ENCODE peak calls at places on chromosomes 5 and 9, in seven cellular contexts. F is ureter, H is uterus, I is EL, B is keratinocyte, U is erythroblast, K is PC-3. Y is an unnamed sample.

GRCh38 chr5:37495668-37496067 is 116.5 kb downstream of the WDR70 start:
- DNase-seq in F (no peak), H (no peak), I (peak; percentile 78), B (peak; percentile 35), U (no peak), K (peak; percentile 64), Y (peak; percentile 96)

GRCh38 chr5:110063640-110064592 is 374.2 kb downstream of the MAN2A1 start:
- DNase-seq in F (no peak), H (no peak), I (peak; percentile 28), B (no peak), U (no peak), K (peak; percentile 40), Y (no peak)

GRCh38 chr5:36238896-36239295 is 2.8 kb downstream of the NADK2 start:
- DNase-seq in F (no peak), H (no peak), I (no peak), B (no peak), U (peak; percentile 21), K (no peak), Y (peak; percentile 52)

GRCh38 chr5:173645437-173645807 is 29.0 kb upstream of the BOD1 start:
- DNase-seq in F (no peak), H (no peak), I (peak; percentile 86), B (no peak), U (no peak), K (no peak), Y (peak; percentile 42)

GRCh38 chr5:169119287-169120048 is 181.5 kb downstream of the SLIT3 start:
- DNase-seq in F (no peak), H (no peak), I (no peak), B (no peak), U (no peak), K (no peak), Y (no peak)

GRCh38 chr9:124291801-124292396 is 34.1 kb downstream of the NEK6 start:
- DNase-seq in F (no peak), H (no peak), I (no peak), B (no peak), U (no peak), K (no peak), Y (peak; percentile 50)

GRCh38 chr9:95826183-95826838 is 49.2 kb upstream of the ERCC6L2 start:
- DNase-seq in F (no peak), H (no peak), I (no peak), B (no peak), U (no peak), K (no peak), Y (no peak)

GRCh38 chr9:8694983-8695588 is 895.5 kb upstream of the DMAC1 start:
- DNase-seq in F (no peak), H (no peak), I (no peak), B (no peak), U (no peak), K (no peak), Y (no peak)

GRCh38 chr5:91742504-91742903 is 359.4 kb upstream of the ARRDC3 start:
- DNase-seq in F (no peak), H (no peak), I (no peak), B (no peak), U (no peak), K (no peak), Y (no peak)

GRCh38 chr5:176167800-176168199 is 70.4 kb upstream of the SIMC1 start:
- DNase-seq in F (no peak), H (no peak), I (no peak), B (no peak), U (no peak), K (peak; percentile 27), Y (no peak)

Y was measured in M059J.